ENCODE peak calls at places on chromosome X, in seven cellular contexts. One of them, this sample, is unnamed. For H3K4me1 and H3K27me3, the result is how much of the 10 kb centered on the place peaks cover.

GRCh38 chrX:81996166-81996565 is 794.3 kb downstream of the SH3BGRL start:
- DNase-seq in CD8-positive, alpha-beta memory T cell: no peak
- DNase-seq in aorta: peak
- DNase-seq in keratinocyte: no peak
- DNase-seq in SJSA1: no peak
- DNase-seq in uterus: no peak
- DNase-seq in BE2C: no peak
- DNase-seq in this sample: no peak

GRCh38 chrX:123432362-123433150 is 248.5 kb downstream of the GRIA3 start:
- DNase-seq in CD8-positive, alpha-beta memory T cell: no peak
- DNase-seq in aorta: no peak
- DNase-seq in keratinocyte: no peak
- DNase-seq in SJSA1: no peak
- DNase-seq in uterus: no peak
- DNase-seq in BE2C: no peak
- DNase-seq in this sample: no peak

GRCh38 chrX:133413218-133413925 is 1.9 kb downstream of the GPC4 start:
- DNase-seq in CD8-positive, alpha-beta memory T cell: no peak
- DNase-seq in aorta: peak
- DNase-seq in keratinocyte: no peak
- DNase-seq in SJSA1: no peak
- DNase-seq in uterus: peak
- DNase-seq in BE2C: no peak
- DNase-seq in this sample: no peak

GRCh38 chrX:129323115-129323514 is 200.2 kb downstream of the SMARCA1 start:
- DNase-seq in CD8-positive, alpha-beta memory T cell: no peak
- DNase-seq in aorta: no peak
- DNase-seq in keratinocyte: no peak
- DNase-seq in SJSA1: no peak
- DNase-seq in uterus: no peak
- DNase-seq in BE2C: no peak
- DNase-seq in this sample: no peak

GRCh38 chrX:45758738-45759397 is 558.2 kb upstream of the DIPK2B start:
- DNase-seq in CD8-positive, alpha-beta memory T cell: no peak
- DNase-seq in aorta: no peak
- DNase-seq in keratinocyte: no peak
- DNase-seq in SJSA1: no peak
- DNase-seq in uterus: no peak
- DNase-seq in BE2C: no peak
- DNase-seq in this sample: no peak

GRCh38 chrX:46561931-46562721 is 11.4 kb upstream of the CHST7 start:
- DNase-seq in CD8-positive, alpha-beta memory T cell: no peak
- DNase-seq in aorta: no peak
- DNase-seq in keratinocyte: no peak
- DNase-seq in SJSA1: no peak
- DNase-seq in uterus: no peak
- DNase-seq in BE2C: no peak
- DNase-seq in this sample: no peak

GRCh38 chrX:113726009-113726408 is 857.9 kb upstream of the HTR2C start:
- DNase-seq in CD8-positive, alpha-beta memory T cell: no peak
- DNase-seq in aorta: no peak
- DNase-seq in keratinocyte: no peak
- DNase-seq in SJSA1: no peak
- DNase-seq in uterus: no peak
- DNase-seq in BE2C: no peak
- DNase-seq in this sample: no peak

GRCh38 chrX:133359466-133359865 is 55.8 kb downstream of the GPC4 start:
- DNase-seq in CD8-positive, alpha-beta memory T cell: no peak
- DNase-seq in aorta: no peak
- DNase-seq in keratinocyte: no peak
- DNase-seq in SJSA1: no peak
- DNase-seq in uterus: no peak
- DNase-seq in BE2C: no peak
- DNase-seq in this sample: no peak

GRCh38 chrX:13028871-13029336 is 15.5 kb downstream of the FAM9C start:
- DNase-seq in CD8-positive, alpha-beta memory T cell: no peak
- DNase-seq in aorta: no peak
- DNase-seq in keratinocyte: no peak
- DNase-seq in SJSA1: no peak
- DNase-seq in uterus: no peak
- DNase-seq in BE2C: no peak
- DNase-seq in this sample: no peak

GRCh38 chrX:108312011-108312410 is 126.2 kb downstream of the COL4A6 start:
- DNase-seq in CD8-positive, alpha-beta memory T cell: no peak
- DNase-seq in aorta: no peak
- DNase-seq in keratinocyte: no peak
- DNase-seq in SJSA1: no peak
- DNase-seq in uterus: no peak
- DNase-seq in BE2C: no peak
- DNase-seq in this sample: no peak

GRCh38 chrX:22952011-22952410 is 47.7 kb upstream of the DDX53 start:
- DNase-seq in CD8-positive, alpha-beta memory T cell: no peak
- DNase-seq in aorta: no peak
- DNase-seq in keratinocyte: no peak
- DNase-seq in SJSA1: peak
- DNase-seq in uterus: no peak
- DNase-seq in BE2C: peak
- DNase-seq in this sample: no peak

GRCh38 chrX:11537141-11537540 is 128.6 kb downstream of the ARHGAP6 start:
- DNase-seq in CD8-positive, alpha-beta memory T cell: no peak
- DNase-seq in aorta: no peak
- DNase-seq in keratinocyte: no peak
- DNase-seq in SJSA1: no peak
- DNase-seq in uterus: no peak
- DNase-seq in BE2C: no peak
- DNase-seq in this sample: no peak

GRCh38 chrX:106397788-106398538 is 213.8 kb upstream of the RADX start:
- DNase-seq in CD8-positive, alpha-beta memory T cell: no peak
- DNase-seq in aorta: no peak
- DNase-seq in keratinocyte: no peak
- DNase-seq in SJSA1: no peak
- DNase-seq in uterus: no peak
- DNase-seq in BE2C: no peak
- DNase-seq in this sample: no peak

GRCh38 chrX:26071618-26072017 is 66.5 kb upstream of the MAGEB18 start:
- DNase-seq in CD8-positive, alpha-beta memory T cell: no peak
- DNase-seq in aorta: no peak
- DNase-seq in keratinocyte: no peak
- DNase-seq in SJSA1: no peak
- DNase-seq in uterus: no peak
- DNase-seq in BE2C: no peak
- DNase-seq in this sample: no peak

GRCh38 chrX:17519349-17519748 is 144.3 kb downstream of the NHS start:
- DNase-seq in CD8-positive, alpha-beta memory T cell: no peak
- DNase-seq in aorta: peak
- DNase-seq in keratinocyte: no peak
- DNase-seq in SJSA1: no peak
- DNase-seq in uterus: peak
- DNase-seq in BE2C: no peak
- DNase-seq in this sample: peak

GRCh38 chrX:24145340-24146186 is 4.0 kb upstream of the ZFX start:
- DNase-seq in CD8-positive, alpha-beta memory T cell: no peak
- DNase-seq in aorta: no peak
- DNase-seq in keratinocyte: no peak
- DNase-seq in SJSA1: no peak
- DNase-seq in uterus: no peak
- DNase-seq in BE2C: no peak
- DNase-seq in this sample: no peak

GRCh38 chrX:19728915-19729314 is 158.5 kb downstream of the SH3KBP1 start:
- DNase-seq in CD8-positive, alpha-beta memory T cell: no peak
- DNase-seq in aorta: no peak
- DNase-seq in keratinocyte: no peak
- DNase-seq in SJSA1: no peak
- DNase-seq in uterus: no peak
- DNase-seq in BE2C: no peak
- DNase-seq in this sample: no peak

GRCh38 chrX:19724409-19724808 is 163.0 kb downstream of the SH3KBP1 start:
- DNase-seq in CD8-positive, alpha-beta memory T cell: no peak
- DNase-seq in aorta: no peak
- DNase-seq in keratinocyte: no peak
- DNase-seq in SJSA1: no peak
- DNase-seq in uterus: no peak
- DNase-seq in BE2C: no peak
- DNase-seq in this sample: no peak

GRCh38 chrX:19723427-19723826 is 164.0 kb downstream of the SH3KBP1 start:
- DNase-seq in CD8-positive, alpha-beta memory T cell: no peak
- DNase-seq in aorta: no peak
- DNase-seq in keratinocyte: no peak
- DNase-seq in SJSA1: no peak
- DNase-seq in uterus: no peak
- DNase-seq in BE2C: no peak
- DNase-seq in this sample: no peak

GRCh38 chrX:19728083-19728648 is 159.2 kb downstream of the SH3KBP1 start:
- DNase-seq in CD8-positive, alpha-beta memory T cell: no peak
- DNase-seq in aorta: no peak
- DNase-seq in keratinocyte: no peak
- DNase-seq in SJSA1: no peak
- DNase-seq in uterus: no peak
- DNase-seq in BE2C: no peak
- DNase-seq in this sample: no peak

GRCh38 chrX:19725545-19726102 is 161.8 kb downstream of the SH3KBP1 start:
- DNase-seq in CD8-positive, alpha-beta memory T cell: no peak
- DNase-seq in aorta: no peak
- DNase-seq in keratinocyte: no peak
- DNase-seq in SJSA1: no peak
- DNase-seq in uterus: no peak
- DNase-seq in BE2C: no peak
- DNase-seq in this sample: no peak
- H3K4me1 ChIP-seq in CD8-positive, alpha-beta memory T cell: half or more
- H3K4me1 ChIP-seq in aorta: under half
- H3K4me1 ChIP-seq in keratinocyte: under half
- H3K4me1 ChIP-seq in SJSA1: under half
- H3K4me1 ChIP-seq in uterus: under half
- H3K4me1 ChIP-seq in BE2C: under half
- H3K4me1 ChIP-seq in this sample: under half

GRCh38 chrX:72027914-72028307 is 103.8 kb downstream of the RTL5 start:
- DNase-seq in CD8-positive, alpha-beta memory T cell: no peak
- DNase-seq in aorta: no peak
- DNase-seq in keratinocyte: no peak
- DNase-seq in SJSA1: no peak
- DNase-seq in uterus: no peak
- DNase-seq in BE2C: no peak
- DNase-seq in this sample: no peak
- H3K4me3 ChIP-seq in CD8-positive, alpha-beta memory T cell: no peak
- H3K4me3 ChIP-seq in aorta: peak
- H3K4me3 ChIP-seq in keratinocyte: no peak
- H3K4me3 ChIP-seq in SJSA1: no peak
- H3K4me3 ChIP-seq in uterus: no peak
- H3K4me3 ChIP-seq in BE2C: no peak
- H3K4me3 ChIP-seq in this sample: no peak

GRCh38 chrX:77689376-77689775 is 96.6 kb downstream of the ATRX start:
- DNase-seq in CD8-positive, alpha-beta memory T cell: no peak
- DNase-seq in aorta: no peak
- DNase-seq in keratinocyte: no peak
- DNase-seq in SJSA1: no peak
- DNase-seq in uterus: no peak
- DNase-seq in BE2C: no peak
- DNase-seq in this sample: no peak

GRCh38 chrX:77693594-77693993 is 92.4 kb downstream of the ATRX start:
- DNase-seq in CD8-positive, alpha-beta memory T cell: no peak
- DNase-seq in aorta: no peak
- DNase-seq in keratinocyte: no peak
- DNase-seq in SJSA1: no peak
- DNase-seq in uterus: no peak
- DNase-seq in BE2C: no peak
- DNase-seq in this sample: no peak

GRCh38 chrX:77694491-77694890 is 91.5 kb downstream of the ATRX start:
- DNase-seq in CD8-positive, alpha-beta memory T cell: no peak
- DNase-seq in aorta: no peak
- DNase-seq in keratinocyte: no peak
- DNase-seq in SJSA1: no peak
- DNase-seq in uterus: no peak
- DNase-seq in BE2C: no peak
- DNase-seq in this sample: no peak

DNA sequence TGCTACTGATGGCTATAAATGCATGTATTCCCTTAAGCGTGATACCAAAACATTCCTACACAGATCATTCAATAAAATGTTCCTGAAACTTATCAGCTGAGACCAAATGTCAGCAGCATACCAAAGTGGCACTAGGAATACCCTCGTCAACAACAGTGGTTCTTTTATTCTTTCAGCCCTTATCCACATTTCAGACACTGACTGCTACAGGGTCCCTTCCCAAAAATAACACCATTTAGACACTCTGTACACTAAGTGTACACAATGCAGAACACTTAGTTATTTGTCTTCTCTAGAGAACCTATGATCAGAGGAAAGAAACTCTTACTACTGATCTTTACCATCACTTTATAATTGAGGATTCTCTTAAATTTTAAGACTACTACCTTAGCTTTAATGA is 94.1 kb downstream of the ATRX start:
- DNase-seq in CD8-positive, alpha-beta memory T cell: no peak
- DNase-seq in aorta: no peak
- DNase-seq in keratinocyte: no peak
- DNase-seq in SJSA1: no peak
- DNase-seq in uterus: no peak
- DNase-seq in BE2C: no peak
- DNase-seq in this sample: no peak
- H3K27me3 ChIP-seq in CD8-positive, alpha-beta memory T cell: under half
- H3K27me3 ChIP-seq in aorta: under half
- H3K27me3 ChIP-seq in keratinocyte: under half
- H3K27me3 ChIP-seq in SJSA1: under half
- H3K27me3 ChIP-seq in uterus: under half
- H3K27me3 ChIP-seq in BE2C: under half
- H3K27me3 ChIP-seq in this sample: under half

DNA sequence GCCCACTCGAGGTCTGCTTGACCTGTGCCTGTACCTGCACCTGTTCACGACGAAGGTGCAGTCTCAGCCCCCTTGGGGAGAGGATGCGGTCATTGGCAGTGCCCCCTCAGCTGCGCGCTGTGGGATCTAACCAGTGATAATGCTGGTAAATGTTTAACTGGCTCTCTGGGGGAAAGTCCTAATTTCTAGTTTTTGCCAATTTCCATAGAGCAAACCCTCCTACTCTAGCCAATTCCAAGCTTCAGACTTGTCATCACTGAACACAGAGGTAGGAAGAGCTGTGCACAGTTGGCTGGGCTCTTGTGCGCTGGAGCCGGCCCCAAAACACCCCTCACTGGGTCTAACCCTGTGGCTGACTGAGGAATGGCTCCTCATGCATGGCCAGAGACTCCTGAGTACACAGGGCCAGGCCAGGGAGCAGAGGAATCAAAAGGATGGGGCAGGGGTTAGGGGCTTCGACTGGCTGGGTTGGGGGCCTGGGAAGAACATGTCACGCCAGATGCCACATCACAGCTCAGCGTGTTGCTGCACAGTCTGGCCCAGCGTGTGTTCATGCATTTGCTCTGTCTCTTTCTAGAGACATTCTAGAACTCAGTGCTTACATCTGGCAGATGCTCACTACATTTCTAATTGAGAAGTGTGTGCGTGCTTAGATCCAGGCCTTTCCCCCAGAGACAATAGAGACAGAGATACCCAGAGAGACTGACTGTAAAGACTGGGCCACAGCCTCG is 270.8 kb downstream of the BCOR start:
- DNase-seq in CD8-positive, alpha-beta memory T cell: no peak
- DNase-seq in aorta: no peak
- DNase-seq in keratinocyte: no peak
- DNase-seq in SJSA1: no peak
- DNase-seq in uterus: no peak
- DNase-seq in BE2C: no peak
- DNase-seq in this sample: no peak
- H3K4me1 ChIP-seq in CD8-positive, alpha-beta memory T cell: under half
- H3K4me1 ChIP-seq in aorta: under half
- H3K4me1 ChIP-seq in keratinocyte: under half
- H3K4me1 ChIP-seq in SJSA1: under half
- H3K4me1 ChIP-seq in uterus: under half
- H3K4me1 ChIP-seq in BE2C: under half
- H3K4me1 ChIP-seq in this sample: under half

This sample was measured in left ventricle myocardium inferior.